ENCODE peak calls at places on chromosomes 4 and X, in six cellular contexts. One of them, this sample, is unnamed.

GRCh38 chr4:180057198-180057821 is 2185.9 kb upstream of the TENM3 start:
- DNase-seq in mesenchymal stem cell: peak; percentile 8
- DNase-seq in IMR-90: no peak
- DNase-seq in H1: no peak
- DNase-seq in trophoblast cell: no peak
- DNase-seq in neuronal stem cell: peak; percentile 18
- DNase-seq in this sample: no peak

GRCh38 chrX:141133272-141133671 is 43.7 kb downstream of the LDOC1 start:
- DNase-seq in mesenchymal stem cell: no peak
- DNase-seq in IMR-90: no peak
- DNase-seq in H1: no peak
- DNase-seq in trophoblast cell: no peak
- DNase-seq in neuronal stem cell: no peak
- DNase-seq in this sample: no peak

GRCh38 chr4:187711586-187711985 is 284.0 kb upstream of the ZFP42 start:
- DNase-seq in mesenchymal stem cell: no peak
- DNase-seq in IMR-90: no peak
- DNase-seq in H1: no peak
- DNase-seq in trophoblast cell: no peak
- DNase-seq in neuronal stem cell: no peak
- DNase-seq in this sample: no peak

GRCh38 chr4:158877069-158877468 is 108.2 kb downstream of the FNIP2 start:
- DNase-seq in mesenchymal stem cell: no peak
- DNase-seq in IMR-90: no peak
- DNase-seq in H1: no peak
- DNase-seq in trophoblast cell: no peak
- DNase-seq in neuronal stem cell: no peak
- DNase-seq in this sample: no peak

GRCh38 chr4:170529760-170530440 is 440.1 kb upstream of the AADAT start:
- DNase-seq in mesenchymal stem cell: no peak
- DNase-seq in IMR-90: no peak
- DNase-seq in H1: no peak
- DNase-seq in trophoblast cell: no peak
- DNase-seq in neuronal stem cell: no peak
- DNase-seq in this sample: no peak

GRCh38 chr4:53905935-53906377 is 158.4 kb downstream of the CHIC2 start:
- DNase-seq in mesenchymal stem cell: peak; percentile 88
- DNase-seq in IMR-90: peak; percentile 78
- DNase-seq in H1: no peak
- DNase-seq in trophoblast cell: no peak
- DNase-seq in neuronal stem cell: peak; percentile 29
- DNase-seq in this sample: peak; percentile 65

GRCh38 chrX:28108186-28108945 is 127.1 kb upstream of the DCAF8L1 start:
- DNase-seq in mesenchymal stem cell: no peak
- DNase-seq in IMR-90: no peak
- DNase-seq in H1: no peak
- DNase-seq in trophoblast cell: no peak
- DNase-seq in neuronal stem cell: no peak
- DNase-seq in this sample: no peak

GRCh38 chrX:102345916-102346315 is 93.9 kb downstream of the NXF2B start:
- DNase-seq in mesenchymal stem cell: peak; percentile 34
- DNase-seq in IMR-90: peak; percentile 34
- DNase-seq in H1: peak; percentile 67
- DNase-seq in trophoblast cell: peak; percentile 20
- DNase-seq in neuronal stem cell: peak; percentile 31
- DNase-seq in this sample: peak; percentile 68

GRCh38 chr4:88793473-88793872 is 95.8 kb upstream of the NAP1L5 start:
- DNase-seq in mesenchymal stem cell: no peak
- DNase-seq in IMR-90: no peak
- DNase-seq in H1: no peak
- DNase-seq in trophoblast cell: no peak
- DNase-seq in neuronal stem cell: no peak
- DNase-seq in this sample: no peak

GRCh38 chr4:19486400-19486799 is 765.3 kb upstream of the SLIT2 start:
- DNase-seq in mesenchymal stem cell: no peak
- DNase-seq in IMR-90: no peak
- DNase-seq in H1: no peak
- DNase-seq in trophoblast cell: no peak
- DNase-seq in neuronal stem cell: no peak
- DNase-seq in this sample: no peak

GRCh38 chrX:42366181-42366580 is 411.8 kb downstream of the PPP1R2C start:
- DNase-seq in mesenchymal stem cell: peak; percentile 2
- DNase-seq in IMR-90: no peak
- DNase-seq in H1: no peak
- DNase-seq in trophoblast cell: no peak
- DNase-seq in neuronal stem cell: no peak
- DNase-seq in this sample: no peak

GRCh38 chr4:130210871-130211270 is 1114.9 kb downstream of the C4orf33 start:
- DNase-seq in mesenchymal stem cell: peak; percentile 65
- DNase-seq in IMR-90: no peak
- DNase-seq in H1: no peak
- DNase-seq in trophoblast cell: peak; percentile 12
- DNase-seq in neuronal stem cell: no peak
- DNase-seq in this sample: no peak

GRCh38 chr4:146073517-146073916 is 102.0 kb upstream of the LSM6 start:
- DNase-seq in mesenchymal stem cell: no peak
- DNase-seq in IMR-90: no peak
- DNase-seq in H1: no peak
- DNase-seq in trophoblast cell: no peak
- DNase-seq in neuronal stem cell: no peak
- DNase-seq in this sample: no peak

GRCh38 chrX:49210406-49210805 is 10.4 kb upstream of the SYP start:
- DNase-seq in mesenchymal stem cell: no peak
- DNase-seq in IMR-90: no peak
- DNase-seq in H1: no peak
- DNase-seq in trophoblast cell: no peak
- DNase-seq in neuronal stem cell: no peak
- DNase-seq in this sample: no peak

GRCh38 chr4:47972721-47973120 is 43.8 kb downstream of the CNGA1 start:
- DNase-seq in mesenchymal stem cell: no peak
- DNase-seq in IMR-90: no peak
- DNase-seq in H1: no peak
- DNase-seq in trophoblast cell: no peak
- DNase-seq in neuronal stem cell: no peak
- DNase-seq in this sample: no peak

GRCh38 chr4:244471-244870 is 60.8 kb downstream of the ZNF732 start:
- DNase-seq in mesenchymal stem cell: peak; percentile 1
- DNase-seq in IMR-90: no peak
- DNase-seq in H1: peak; percentile 70
- DNase-seq in trophoblast cell: peak; percentile 51
- DNase-seq in neuronal stem cell: no peak
- DNase-seq in this sample: peak; percentile 27

GRCh38 chr4:83071116-83071515 is 36.1 kb downstream of the COPS4 start:
- DNase-seq in mesenchymal stem cell: peak; percentile 63
- DNase-seq in IMR-90: peak; percentile 43
- DNase-seq in H1: no peak
- DNase-seq in trophoblast cell: no peak
- DNase-seq in neuronal stem cell: no peak
- DNase-seq in this sample: no peak

GRCh38 chrX:44903107-44903506 is 30.1 kb downstream of the KDM6A start:
- DNase-seq in mesenchymal stem cell: peak; percentile 73
- DNase-seq in IMR-90: peak; percentile 78
- DNase-seq in H1: no peak
- DNase-seq in trophoblast cell: peak; percentile 23
- DNase-seq in neuronal stem cell: no peak
- DNase-seq in this sample: no peak

GRCh38 chrX:28347526-28347925 is 239.7 kb upstream of the IL1RAPL1 start:
- DNase-seq in mesenchymal stem cell: no peak
- DNase-seq in IMR-90: no peak
- DNase-seq in H1: no peak
- DNase-seq in trophoblast cell: no peak
- DNase-seq in neuronal stem cell: no peak
- DNase-seq in this sample: no peak

GRCh38 chr4:1604181-1604705 is 79.9 kb downstream of the FAM53A start:
- DNase-seq in mesenchymal stem cell: no peak
- DNase-seq in IMR-90: no peak
- DNase-seq in H1: no peak
- DNase-seq in trophoblast cell: no peak
- DNase-seq in neuronal stem cell: no peak
- DNase-seq in this sample: no peak

GRCh38 chr4:45662996-45663395 is 460.9 kb downstream of the GABRG1 start:
- DNase-seq in mesenchymal stem cell: peak; percentile 3
- DNase-seq in IMR-90: no peak
- DNase-seq in H1: no peak
- DNase-seq in trophoblast cell: no peak
- DNase-seq in neuronal stem cell: peak; percentile 5
- DNase-seq in this sample: no peak

GRCh38 chr4:10117424-10118354 is 1.1 kb upstream of the WDR1 start:
- DNase-seq in mesenchymal stem cell: peak; percentile 37
- DNase-seq in IMR-90: no peak
- DNase-seq in H1: peak; percentile 52
- DNase-seq in trophoblast cell: peak; percentile 33
- DNase-seq in neuronal stem cell: no peak
- DNase-seq in this sample: no peak

GRCh38 chr4:145340071-145340695 is 141.5 kb upstream of the SMAD1 start:
- DNase-seq in mesenchymal stem cell: no peak
- DNase-seq in IMR-90: no peak
- DNase-seq in H1: peak; percentile 52
- DNase-seq in trophoblast cell: peak; percentile 9
- DNase-seq in neuronal stem cell: no peak
- DNase-seq in this sample: peak; percentile 62

GRCh38 chrX:140502491-140503229 is 2.2 kb downstream of the SOX3 start:
- DNase-seq in mesenchymal stem cell: no peak
- DNase-seq in IMR-90: no peak
- DNase-seq in H1: no peak
- DNase-seq in trophoblast cell: no peak
- DNase-seq in neuronal stem cell: no peak
- DNase-seq in this sample: no peak

GRCh38 chrX:10619311-10620015 is 922 bp downstream of the MID1 start:
- DNase-seq in mesenchymal stem cell: no peak
- DNase-seq in IMR-90: no peak
- DNase-seq in H1: no peak
- DNase-seq in trophoblast cell: no peak
- DNase-seq in neuronal stem cell: no peak
- DNase-seq in this sample: no peak

GRCh38 chrX:10622197-10622596 is 1.8 kb upstream of the MID1 start:
- DNase-seq in mesenchymal stem cell: no peak
- DNase-seq in IMR-90: peak; percentile 25
- DNase-seq in H1: no peak
- DNase-seq in trophoblast cell: no peak
- DNase-seq in neuronal stem cell: no peak
- DNase-seq in this sample: no peak

GRCh38 chrX:10618911-10619310 is 1.5 kb downstream of the MID1 start:
- DNase-seq in mesenchymal stem cell: no peak
- DNase-seq in IMR-90: no peak
- DNase-seq in H1: no peak
- DNase-seq in trophoblast cell: no peak
- DNase-seq in neuronal stem cell: no peak
- DNase-seq in this sample: no peak

GRCh38 chrX:10617964-10618342 is 2.4 kb downstream of the MID1 start:
- DNase-seq in mesenchymal stem cell: no peak
- DNase-seq in IMR-90: peak; percentile 75
- DNase-seq in H1: no peak
- DNase-seq in trophoblast cell: no peak
- DNase-seq in neuronal stem cell: no peak
- DNase-seq in this sample: no peak

GRCh38 chrX:10620121-10620699 is at the start of gene MID1:
- DNase-seq in mesenchymal stem cell: peak; percentile 84
- DNase-seq in IMR-90: peak; percentile 80
- DNase-seq in H1: peak; percentile 60
- DNase-seq in trophoblast cell: peak; percentile 34
- DNase-seq in neuronal stem cell: peak; percentile 71
- DNase-seq in this sample: peak; percentile 82
- H4K91ac ChIP-seq in mesenchymal stem cell: no peak within 1 kb of the TSS
- H4K91ac ChIP-seq in IMR-90: no peak within 1 kb of the TSS
- H4K91ac ChIP-seq in H1: no peak within 1 kb of the TSS
- H4K91ac ChIP-seq in trophoblast cell: peak within 1 kb of the TSS; percentile 70
- H4K91ac ChIP-seq in neuronal stem cell: no peak within 1 kb of the TSS
- H4K91ac ChIP-seq in this sample: no peak within 1 kb of the TSS

GRCh38 chrX:2299871-2300270 is 200.9 kb downstream of the DHRSX start:
- DNase-seq in mesenchymal stem cell: no peak
- DNase-seq in IMR-90: no peak
- DNase-seq in H1: no peak
- DNase-seq in trophoblast cell: no peak
- DNase-seq in neuronal stem cell: no peak
- DNase-seq in this sample: no peak

GRCh38 chrX:2301901-2302300 is 198.9 kb downstream of the DHRSX start:
- DNase-seq in mesenchymal stem cell: no peak
- DNase-seq in IMR-90: no peak
- DNase-seq in H1: no peak
- DNase-seq in trophoblast cell: no peak
- DNase-seq in neuronal stem cell: no peak
- DNase-seq in this sample: no peak
- H4K91ac ChIP-seq in mesenchymal stem cell: no peak overlapping the region
- H4K91ac ChIP-seq in IMR-90: no peak overlapping the region
- H4K91ac ChIP-seq in H1: no peak overlapping the region
- H4K91ac ChIP-seq in trophoblast cell: no peak overlapping the region
- H4K91ac ChIP-seq in neuronal stem cell: no peak overlapping the region
- H4K91ac ChIP-seq in this sample: no peak overlapping the region

DNA sequence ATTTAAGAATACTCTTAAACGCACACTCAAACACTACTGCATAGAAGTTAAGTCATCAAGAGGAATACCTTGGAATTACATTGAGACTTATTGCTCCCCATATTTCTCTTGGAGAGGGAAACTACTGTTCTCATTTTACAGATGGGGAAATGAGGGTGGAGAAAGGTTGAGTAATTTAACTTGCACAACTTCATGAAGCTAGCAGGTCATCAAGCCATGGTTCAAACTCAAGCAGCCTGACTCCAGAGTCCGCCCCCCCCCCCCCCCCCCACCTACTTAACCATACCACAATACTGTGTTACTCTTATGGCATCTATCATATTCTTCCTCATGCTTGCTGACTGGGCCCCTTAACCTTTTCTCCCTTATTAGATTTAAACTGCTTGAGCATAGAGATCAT is 45.1 kb downstream of the MBNL3 start:
- DNase-seq in mesenchymal stem cell: no peak
- DNase-seq in IMR-90: no peak
- DNase-seq in H1: no peak
- DNase-seq in trophoblast cell: no peak
- DNase-seq in neuronal stem cell: no peak
- DNase-seq in this sample: no peak
- H4K91ac ChIP-seq in mesenchymal stem cell: no peak overlapping the region
- H4K91ac ChIP-seq in IMR-90: no peak overlapping the region
- H4K91ac ChIP-seq in H1: no peak overlapping the region
- H4K91ac ChIP-seq in trophoblast cell: no peak overlapping the region
- H4K91ac ChIP-seq in neuronal stem cell: no peak overlapping the region
- H4K91ac ChIP-seq in this sample: no peak overlapping the region

GRCh38 chrX:21840199-21840557 is 761 bp downstream of the MBTPS2 start:
- DNase-seq in mesenchymal stem cell: no peak
- DNase-seq in IMR-90: peak; percentile 5
- DNase-seq in H1: no peak
- DNase-seq in trophoblast cell: no peak
- DNase-seq in neuronal stem cell: no peak
- DNase-seq in this sample: no peak

GRCh38 chrX:21839334-21840198 is at the start of gene MBTPS2:
- DNase-seq in mesenchymal stem cell: peak; percentile 89
- DNase-seq in IMR-90: peak; percentile 91
- DNase-seq in H1: peak; percentile 83
- DNase-seq in trophoblast cell: peak; percentile 73
- DNase-seq in neuronal stem cell: peak; percentile 82
- DNase-seq in this sample: peak; percentile 79

GRCh38 chrX:21847342-21847741 is 7.9 kb downstream of the MBTPS2 start:
- DNase-seq in mesenchymal stem cell: no peak
- DNase-seq in IMR-90: no peak
- DNase-seq in H1: no peak
- DNase-seq in trophoblast cell: no peak
- DNase-seq in neuronal stem cell: no peak
- DNase-seq in this sample: no peak

GRCh38 chrX:21843179-21843578 is 3.8 kb downstream of the MBTPS2 start:
- DNase-seq in mesenchymal stem cell: no peak
- DNase-seq in IMR-90: peak; percentile 1
- DNase-seq in H1: no peak
- DNase-seq in trophoblast cell: no peak
- DNase-seq in neuronal stem cell: no peak
- DNase-seq in this sample: no peak

GRCh38 chrX:21845096-21845495 is 5.7 kb downstream of the MBTPS2 start:
- DNase-seq in mesenchymal stem cell: no peak
- DNase-seq in IMR-90: no peak
- DNase-seq in H1: no peak
- DNase-seq in trophoblast cell: no peak
- DNase-seq in neuronal stem cell: no peak
- DNase-seq in this sample: no peak
- H4K91ac ChIP-seq in mesenchymal stem cell: no peak overlapping the region
- H4K91ac ChIP-seq in IMR-90: no peak overlapping the region
- H4K91ac ChIP-seq in H1: no peak overlapping the region
- H4K91ac ChIP-seq in trophoblast cell: no peak overlapping the region
- H4K91ac ChIP-seq in neuronal stem cell: no peak overlapping the region
- H4K91ac ChIP-seq in this sample: no peak overlapping the region